ENCODE peak calls at places on chromosomes 3 and 15, in four cellular contexts. Y is HepG2, E is GM12878, Q is K562. L is an unnamed sample.
A peak's percentile ranks its signal among the peaks of the same experiment; 100 is the strongest.

GRCh38 chr3:14913071-14913925 is 34.1 kb upstream of the NR2C2 start:
- DNase-seq in E (no peak), Y (no peak), Q (no peak), L (no peak)

GRCh38 chr15:50676799-50677483 is 9.7 kb downstream of the TRPM7 start:
- DNase-seq in Q (peak; percentile 34), Y (no peak), E (no peak), L (no peak)

GRCh38 chr3:135807879-135808278 is 157.6 kb upstream of the PPP2R3A start:
- DNase-seq in Y (no peak), E (no peak), Q (no peak), L (no peak)

GRCh38 chr15:101489633-101490407 is at the start of gene PCSK6:
- DNase-seq in E (no peak), Q (peak; percentile 75), Y (no peak), L (peak; percentile 57)

GRCh38 chr15:70936326-70936725 is 43.7 kb downstream of the LRRC49 start:
- DNase-seq in Q (no peak), Y (no peak), E (no peak), L (no peak)

GRCh38 chr3:110932515-110933095 is 139.0 kb upstream of the NECTIN3 start:
- DNase-seq in Y (no peak), E (no peak), Q (no peak), L (no peak)

GRCh38 chr15:74768771-74769342 is 13.0 kb upstream of the CSK start:
- DNase-seq in E (no peak), Q (peak; percentile 80), Y (peak; percentile 55), L (peak; percentile 81)

GRCh38 chr3:157475921-157476395 is 27.3 kb downstream of the VEPH1 start:
- DNase-seq in E (no peak), Y (no peak), Q (no peak), L (no peak)

GRCh38 chr15:38696120-38696727 is 131.6 kb upstream of the RASGRP1 start:
- DNase-seq in E (no peak), Y (no peak), Q (no peak), L (no peak)

GRCh38 chr3:170697803-170698350 is 112.0 kb upstream of the SLC7A14 start:
- DNase-seq in Y (no peak), Q (no peak), E (no peak), L (no peak)

GRCh38 chr3:104437891-104438290 is 928.8 kb upstream of the ALCAM start:
- DNase-seq in Y (no peak), E (no peak), Q (no peak), L (no peak)

GRCh38 chr3:151559736-151560135 is 98.9 kb upstream of the IGSF10 start:
- DNase-seq in E (no peak), Y (no peak), Q (no peak), L (no peak)

GRCh38 chr15:41341519-41341918 is 8.8 kb downstream of the NUSAP1 start:
- DNase-seq in Y (no peak), Q (no peak), E (no peak), L (no peak)

GRCh38 chr15:29937956-29938355 is 115.7 kb upstream of the TJP1 start:
- DNase-seq in Q (no peak), Y (no peak), E (no peak), L (no peak)

GRCh38 chr3:169325821-169326220 is 337.7 kb downstream of the MECOM start:
- DNase-seq in Y (no peak), Q (no peak), E (no peak), L (no peak)

GRCh38 chr15:70291295-70291694 is 193.6 kb upstream of the TLE3 start:
- DNase-seq in E (no peak), Y (no peak), Q (no peak), L (no peak)

GRCh38 chr15:62495670-62496328 is 330.7 kb upstream of the C2CD4B start:
- DNase-seq in E (no peak), Y (no peak), Q (no peak), L (no peak)

GRCh38 chr15:98760112-98760826 is 111.9 kb downstream of the IGF1R start:
- DNase-seq in Q (no peak), E (no peak), Y (no peak), L (no peak)

GRCh38 chr15:80199869-80200268 is 47.1 kb downstream of the FAH start:
- DNase-seq in Q (no peak), E (no peak), Y (no peak), L (no peak)

GRCh38 chr3:183563686-183563941 is 8.1 kb upstream of the KLHL6 start:
- DNase-seq in Q (no peak), Y (no peak), E (no peak), L (no peak)

GRCh38 chr3:139797724-139798343 is 120.1 kb upstream of the NMNAT3 start:
- DNase-seq in E (no peak), Y (no peak), Q (peak; percentile 30), L (peak; percentile 69)

GRCh38 chr3:192894676-192895075 is 23.0 kb downstream of the MB21D2 start:
- DNase-seq in Q (no peak), E (no peak), Y (no peak), L (no peak)

GRCh38 chr3:192896208-192896607 is 21.4 kb downstream of the MB21D2 start:
- DNase-seq in Y (peak; percentile 63), E (no peak), Q (no peak), L (no peak)

GRCh38 chr3:192890348-192891335 is 27.0 kb downstream of the MB21D2 start:
- DNase-seq in E (no peak), Q (no peak), Y (no peak), L (no peak)

GRCh38 chr3:192889694-192890093 is 28.0 kb downstream of the MB21D2 start:
- DNase-seq in Y (no peak), Q (no peak), E (no peak), L (no peak)

GRCh38 chr3:192892981-192893827 is 24.5 kb downstream of the MB21D2 start:
- DNase-seq in Y (no peak), E (peak; percentile 94), Q (no peak), L (peak; percentile 30)
- TF ChIP-seq TCF7 in Y (no peak), E (peak; percentile 48), Q (no peak), L (no peak)

GRCh38 chr15:85607842-85608241 is 186.9 kb downstream of the KLHL25 start:
- DNase-seq in Q (no peak), Y (no peak), E (no peak), L (no peak)
- TF ChIP-seq TCF7 in Q (no peak), Y (no peak), E (no peak), L (no peak)

GRCh38 chr15:35000511-35000910 is 12.4 kb upstream of the ZNF770 start:
- DNase-seq in Y (no peak), E (no peak), Q (no peak), L (no peak)

GRCh38 chr15:35005933-35006332 is 17.8 kb upstream of the ZNF770 start:
- DNase-seq in Y (no peak), E (no peak), Q (no peak), L (no peak)

GRCh38 chr15:35007397-35007796 is 19.3 kb upstream of the ZNF770 start:
- DNase-seq in Y (no peak), Q (peak; percentile 37), E (no peak), L (no peak)

GRCh38 chr15:34999906-35000305 is 11.8 kb upstream of the ZNF770 start:
- DNase-seq in Q (no peak), E (no peak), Y (no peak), L (no peak)

DNA sequence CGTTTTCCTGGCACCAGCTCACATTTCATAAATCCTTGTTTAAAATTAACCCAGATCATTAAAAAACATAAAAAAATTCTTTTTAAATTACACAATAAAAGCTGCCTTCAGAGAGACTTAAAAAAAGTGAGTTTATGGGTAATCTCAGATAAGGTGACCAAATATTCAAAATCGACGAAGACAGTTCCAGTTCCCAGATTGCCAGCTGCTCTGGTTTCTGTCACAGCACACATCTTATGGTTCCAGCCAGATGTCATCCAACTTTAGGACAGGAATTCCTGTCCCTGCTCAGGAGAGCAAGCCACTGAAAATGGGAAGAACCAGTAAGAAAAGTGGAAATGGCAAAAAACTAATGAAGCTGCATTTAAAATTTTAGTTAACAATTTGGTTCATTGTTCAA is 15.8 kb upstream of the ZNF770 start:
- DNase-seq in E (no peak), Q (no peak), Y (no peak), L (no peak)
- TF ChIP-seq TCF7 in E (no peak), Q (no peak), Y (no peak), L (no peak)

DNA sequence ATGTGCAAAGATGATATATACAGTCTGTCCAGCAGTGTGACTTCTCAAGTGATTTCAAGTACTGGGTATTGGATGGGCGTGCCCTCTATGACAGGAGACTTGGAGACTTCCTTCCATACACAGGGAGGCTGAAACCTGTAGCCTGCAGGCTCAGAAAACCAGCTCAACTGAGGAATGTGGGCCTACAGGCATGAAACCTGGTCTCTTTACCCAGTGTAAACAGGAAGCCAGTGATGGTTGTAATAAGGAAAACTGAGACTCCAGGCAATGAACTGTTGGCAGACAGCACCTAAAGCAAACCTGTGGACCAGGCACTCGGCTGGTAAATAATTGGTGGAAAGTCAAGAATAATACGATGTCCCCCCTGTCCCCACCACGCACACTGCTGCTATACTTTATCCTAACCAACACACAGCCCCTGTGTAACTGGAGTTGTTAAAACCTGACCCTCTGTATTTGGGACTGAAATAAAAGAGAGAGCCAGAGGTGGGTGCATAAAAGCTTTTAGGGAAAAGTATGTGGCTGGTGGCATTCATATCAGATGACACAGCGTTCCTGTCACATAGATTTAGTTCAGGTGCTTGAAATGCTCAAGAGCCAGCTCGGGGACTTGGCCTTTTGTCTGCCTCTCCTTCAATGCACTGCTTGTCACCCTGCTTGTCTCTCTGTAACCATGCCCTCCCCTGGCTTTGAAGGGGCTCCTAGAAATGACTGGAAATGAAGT is 144.7 kb downstream of the TPRG1 start:
- DNase-seq in Y (peak; percentile 3), Q (no peak), E (no peak), L (peak; percentile 12)
- TF ChIP-seq TCF7 in Y (no peak), Q (no peak), E (no peak), L (no peak)

L was measured in WTC11.